ENCODE peak calls at places on chromosomes 12 and 14, in four cellular contexts. One of them, this sample, is unnamed.

GRCh38 chr12:52023182-52023975 is 16.6 kb downstream of the TAMALIN start:
- DNase-seq in HepG2: peak
- DNase-seq in H1: peak
- DNase-seq in SK-N-SH: peak
- DNase-seq in this sample: peak

GRCh38 chr14:73237786-73238261 is 518 bp downstream of the PAPLN start:
- DNase-seq in HepG2: no peak
- DNase-seq in H1: no peak
- DNase-seq in SK-N-SH: peak
- DNase-seq in this sample: no peak

GRCh38 chr14:49970474-49971147 is 77.7 kb downstream of the ARF6 start:
- DNase-seq in HepG2: no peak
- DNase-seq in H1: no peak
- DNase-seq in SK-N-SH: no peak
- DNase-seq in this sample: no peak

GRCh38 chr14:96938946-96939345 is 141.8 kb downstream of the VRK1 start:
- DNase-seq in HepG2: no peak
- DNase-seq in H1: peak
- DNase-seq in SK-N-SH: no peak
- DNase-seq in this sample: no peak

GRCh38 chr12:76029982-76030377 is 1.6 kb downstream of the PHLDA1 start:
- DNase-seq in HepG2: no peak
- DNase-seq in H1: no peak
- DNase-seq in SK-N-SH: peak
- DNase-seq in this sample: no peak

GRCh38 chr14:92677955-92678354 is 70.5 kb downstream of the LGMN start:
- DNase-seq in HepG2: no peak
- DNase-seq in H1: no peak
- DNase-seq in SK-N-SH: no peak
- DNase-seq in this sample: no peak

GRCh38 chr12:113867258-113867657 is 98.9 kb downstream of the RBM19 start:
- DNase-seq in HepG2: peak
- DNase-seq in H1: peak
- DNase-seq in SK-N-SH: peak
- DNase-seq in this sample: no peak

GRCh38 chr14:61471297-61471980 is 150.1 kb downstream of the PRKCH start:
- DNase-seq in HepG2: no peak
- DNase-seq in H1: no peak
- DNase-seq in SK-N-SH: peak
- DNase-seq in this sample: no peak

GRCh38 chr14:89373185-89373584 is 43.8 kb downstream of the FOXN3 start:
- DNase-seq in HepG2: no peak
- DNase-seq in H1: no peak
- DNase-seq in SK-N-SH: no peak
- DNase-seq in this sample: no peak

GRCh38 chr12:124621296-124621660 is 53.9 kb upstream of the NCOR2 start:
- DNase-seq in HepG2: no peak
- DNase-seq in H1: peak
- DNase-seq in SK-N-SH: no peak
- DNase-seq in this sample: no peak

GRCh38 chr14:63367742-63368364 is 49.1 kb upstream of the GPHB5 start:
- DNase-seq in HepG2: no peak
- DNase-seq in H1: no peak
- DNase-seq in SK-N-SH: no peak
- DNase-seq in this sample: no peak

GRCh38 chr14:70084226-70084625 is 104.5 kb downstream of the SLC8A3 start:
- DNase-seq in HepG2: no peak
- DNase-seq in H1: no peak
- DNase-seq in SK-N-SH: no peak
- DNase-seq in this sample: no peak

GRCh38 chr14:22265319-22266140 is 323.5 kb downstream of the DAD1 start:
- DNase-seq in HepG2: no peak
- DNase-seq in H1: no peak
- DNase-seq in SK-N-SH: no peak
- DNase-seq in this sample: no peak

GRCh38 chr12:57479376-57480115 is at the start of gene ARHGAP9:
- DNase-seq in HepG2: no peak
- DNase-seq in H1: no peak
- DNase-seq in SK-N-SH: no peak
- DNase-seq in this sample: peak

GRCh38 chr12:130398089-130398848 is 60.6 kb downstream of the PIWIL1 start:
- DNase-seq in HepG2: no peak
- DNase-seq in H1: no peak
- DNase-seq in SK-N-SH: no peak
- DNase-seq in this sample: no peak

GRCh38 chr12:30850684-30851083 is 75.9 kb upstream of the TSPAN11 start:
- DNase-seq in HepG2: no peak
- DNase-seq in H1: no peak
- DNase-seq in SK-N-SH: no peak
- DNase-seq in this sample: no peak

GRCh38 chr14:59055439-59056045 is 132.9 kb upstream of the DAAM1 start:
- DNase-seq in HepG2: peak
- DNase-seq in H1: no peak
- DNase-seq in SK-N-SH: peak
- DNase-seq in this sample: no peak

GRCh38 chr12:115749071-115749470 is 528.4 kb downstream of the MED13L start:
- DNase-seq in HepG2: no peak
- DNase-seq in H1: no peak
- DNase-seq in SK-N-SH: no peak
- DNase-seq in this sample: no peak

GRCh38 chr14:105452963-105453362 is 21.7 kb upstream of the CRIP2 start:
- DNase-seq in HepG2: no peak
- DNase-seq in H1: no peak
- DNase-seq in SK-N-SH: no peak
- DNase-seq in this sample: no peak

GRCh38 chr14:72513994-72514659 is 379.8 kb downstream of the DPF3 start:
- DNase-seq in HepG2: peak
- DNase-seq in H1: peak
- DNase-seq in SK-N-SH: peak
- DNase-seq in this sample: no peak

GRCh38 chr12:5493018-5493417 is 61.1 kb downstream of the NTF3 start:
- DNase-seq in HepG2: no peak
- DNase-seq in H1: no peak
- DNase-seq in SK-N-SH: no peak
- DNase-seq in this sample: no peak

GRCh38 chr12:97501422-97501821 is 38.8 kb downstream of the RMST start:
- DNase-seq in HepG2: no peak
- DNase-seq in H1: no peak
- DNase-seq in SK-N-SH: no peak
- DNase-seq in this sample: no peak

GRCh38 chr12:115044073-115044472 is 360.1 kb upstream of the TBX3 start:
- DNase-seq in HepG2: no peak
- DNase-seq in H1: no peak
- DNase-seq in SK-N-SH: no peak
- DNase-seq in this sample: no peak

GRCh38 chr12:20757-21156 is 45.8 kb upstream of the IQSEC3 start:
- DNase-seq in HepG2: peak
- DNase-seq in H1: no peak
- DNase-seq in SK-N-SH: no peak
- DNase-seq in this sample: no peak

GRCh38 chr12:81297606-81298005 is 219.7 kb downstream of the ACSS3 start:
- DNase-seq in HepG2: no peak
- DNase-seq in H1: no peak
- DNase-seq in SK-N-SH: no peak
- DNase-seq in this sample: no peak

GRCh38 chr12:50246873-50247612 is 36.3 kb downstream of the LIMA1 start:
- DNase-seq in HepG2: peak
- DNase-seq in H1: no peak
- DNase-seq in SK-N-SH: no peak
- DNase-seq in this sample: no peak

GRCh38 chr12:112418596-112419268 is at the start of gene PTPN11:
- DNase-seq in HepG2: peak
- DNase-seq in H1: peak
- DNase-seq in SK-N-SH: peak
- DNase-seq in this sample: peak

GRCh38 chr14:60169722-60170121 is 4.5 kb upstream of the DHRS7 start:
- DNase-seq in HepG2: no peak
- DNase-seq in H1: no peak
- DNase-seq in SK-N-SH: no peak
- DNase-seq in this sample: no peak

GRCh38 chr12:64621257-64621942 is 11.1 kb downstream of the RASSF3 start:
- DNase-seq in HepG2: no peak
- DNase-seq in H1: no peak
- DNase-seq in SK-N-SH: no peak
- DNase-seq in this sample: peak

GRCh38 chr14:74557691-74558090 is 54.3 kb downstream of the LTBP2 start:
- DNase-seq in HepG2: no peak
- DNase-seq in H1: no peak
- DNase-seq in SK-N-SH: no peak
- DNase-seq in this sample: no peak

GRCh38 chr12:94308612-94309011 is 151.1 kb downstream of the CEP83 start:
- DNase-seq in HepG2: no peak
- DNase-seq in H1: no peak
- DNase-seq in SK-N-SH: no peak
- DNase-seq in this sample: no peak

GRCh38 chr14:75886661-75887348 is 95.0 kb downstream of the TGFB3 start:
- DNase-seq in HepG2: no peak
- DNase-seq in H1: no peak
- DNase-seq in SK-N-SH: no peak
- DNase-seq in this sample: no peak

GRCh38 chr12:89015419-89015818 is 336.9 kb downstream of the DUSP6 start:
- DNase-seq in HepG2: no peak
- DNase-seq in H1: no peak
- DNase-seq in SK-N-SH: no peak
- DNase-seq in this sample: no peak

GRCh38 chr12:114770323-114770722 is 86.3 kb upstream of the TBX3 start:
- DNase-seq in HepG2: peak
- DNase-seq in H1: no peak
- DNase-seq in SK-N-SH: no peak
- DNase-seq in this sample: no peak

GRCh38 chr14:90239139-90239538 is 17.2 kb upstream of the PSMC1 start:
- DNase-seq in HepG2: no peak
- DNase-seq in H1: peak
- DNase-seq in SK-N-SH: no peak
- DNase-seq in this sample: no peak

GRCh38 chr12:6635375-6635855 is 344 bp downstream of the LPAR5 start:
- DNase-seq in HepG2: no peak
- DNase-seq in H1: no peak
- DNase-seq in SK-N-SH: peak
- DNase-seq in this sample: no peak

GRCh38 chr12:107317751-107318553 is 224.6 kb upstream of the CRY1 start:
- DNase-seq in HepG2: peak
- DNase-seq in H1: peak
- DNase-seq in SK-N-SH: peak
- DNase-seq in this sample: no peak

GRCh38 chr12:115233891-115234543 is 550.0 kb upstream of the TBX3 start:
- DNase-seq in HepG2: no peak
- DNase-seq in H1: no peak
- DNase-seq in SK-N-SH: peak
- DNase-seq in this sample: no peak

GRCh38 chr14:51593397-51593796 is 58.3 kb upstream of the FRMD6 start:
- DNase-seq in HepG2: no peak
- DNase-seq in H1: no peak
- DNase-seq in SK-N-SH: no peak
- DNase-seq in this sample: no peak
- TF ChIP-seq GABPA in HepG2: no peak
- TF ChIP-seq GABPA in H1: no peak
- TF ChIP-seq GABPA in SK-N-SH: no peak
- TF ChIP-seq GABPA in this sample: no peak

DNA sequence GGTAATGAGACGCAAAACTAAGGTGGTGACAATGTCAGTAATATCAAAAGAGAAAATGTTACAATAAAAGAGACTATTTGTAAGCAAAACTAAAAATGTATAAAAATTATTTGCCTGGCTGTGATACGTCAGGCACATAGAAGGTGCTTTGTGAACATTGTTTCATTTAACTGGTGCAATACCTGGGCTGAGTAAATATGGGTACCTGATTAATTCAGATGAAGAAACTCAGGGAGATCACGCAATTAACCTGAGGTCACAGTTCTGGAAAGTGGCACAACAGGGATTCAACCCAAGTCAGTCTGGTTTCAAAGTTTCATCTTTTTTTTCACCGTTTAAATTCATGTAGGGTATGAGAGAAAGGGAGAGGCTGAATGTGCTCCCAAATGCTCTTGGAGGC is 71.0 kb upstream of the KRAS start:
- DNase-seq in HepG2: no peak
- DNase-seq in H1: no peak
- DNase-seq in SK-N-SH: no peak
- DNase-seq in this sample: no peak
- TF ChIP-seq GABPA in HepG2: no peak
- TF ChIP-seq GABPA in H1: no peak
- TF ChIP-seq GABPA in SK-N-SH: no peak
- TF ChIP-seq GABPA in this sample: no peak

GRCh38 chr12:127263621-127264020 is 1003.3 kb upstream of the TMEM132C start:
- DNase-seq in HepG2: no peak
- DNase-seq in H1: no peak
- DNase-seq in SK-N-SH: no peak
- DNase-seq in this sample: no peak

GRCh38 chr12:127260531-127260930 is 1006.4 kb upstream of the TMEM132C start:
- DNase-seq in HepG2: no peak
- DNase-seq in H1: no peak
- DNase-seq in SK-N-SH: no peak
- DNase-seq in this sample: no peak

GRCh38 chr12:127262658-127263057 is 1004.3 kb upstream of the TMEM132C start:
- DNase-seq in HepG2: no peak
- DNase-seq in H1: no peak
- DNase-seq in SK-N-SH: no peak
- DNase-seq in this sample: no peak

GRCh38 chr12:127257366-127257935 is 1009.5 kb upstream of the TMEM132C start:
- DNase-seq in HepG2: no peak
- DNase-seq in H1: no peak
- DNase-seq in SK-N-SH: no peak
- DNase-seq in this sample: no peak

GRCh38 chr12:127260959-127261358 is 1006.0 kb upstream of the TMEM132C start:
- DNase-seq in HepG2: no peak
- DNase-seq in H1: no peak
- DNase-seq in SK-N-SH: no peak
- DNase-seq in this sample: no peak
- TF ChIP-seq GABPA in HepG2: no peak
- TF ChIP-seq GABPA in H1: no peak
- TF ChIP-seq GABPA in SK-N-SH: no peak
- TF ChIP-seq GABPA in this sample: no peak

DNA sequence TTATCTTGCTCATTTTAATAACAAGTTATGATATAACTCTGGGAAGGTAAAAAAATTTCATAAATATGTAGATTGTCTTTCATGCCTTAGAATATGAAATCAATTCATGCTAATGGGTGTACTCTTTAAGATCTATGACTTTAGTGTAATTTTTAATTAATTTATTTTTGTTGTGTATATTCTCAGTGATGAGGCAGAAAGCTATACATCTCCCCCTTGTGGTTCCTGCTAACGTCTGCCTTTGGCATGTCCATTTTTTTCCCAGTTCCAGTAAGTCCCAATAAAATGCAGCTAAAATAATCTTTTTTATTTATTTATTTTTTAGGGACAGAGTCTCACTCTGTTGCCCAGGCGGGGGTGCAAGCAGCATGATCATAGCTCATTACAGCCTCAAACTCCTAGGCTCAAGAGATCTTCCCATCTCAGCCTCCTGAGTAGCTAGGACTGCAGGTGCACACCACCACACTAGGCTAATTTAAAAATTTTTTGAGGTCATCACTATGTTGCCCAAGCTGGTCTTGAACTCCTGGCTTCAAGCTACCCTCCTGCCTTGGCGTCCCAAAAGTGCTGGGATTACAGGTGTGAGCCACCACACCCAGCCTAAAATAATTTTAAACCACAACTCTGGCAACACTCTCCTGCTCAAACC is 3.3 kb upstream of the CHURC1 start:
- DNase-seq in HepG2: peak
- DNase-seq in H1: no peak
- DNase-seq in SK-N-SH: peak
- DNase-seq in this sample: no peak
- TF ChIP-seq GABPA in HepG2: no peak
- TF ChIP-seq GABPA in H1: no peak
- TF ChIP-seq GABPA in SK-N-SH: no peak
- TF ChIP-seq GABPA in this sample: no peak

This sample was measured in HL-60.